ENCODE peak calls at places on chromosomes 6 and 20, in ten cellular contexts. One of them, this sample, is unnamed.

GRCh38 chr6:156957931-156958547 is 180.9 kb downstream of the ARID1B start:
- DNase-seq in breast epithelium: no peak
- DNase-seq in GM20000: no peak
- DNase-seq in HFFc6: no peak
- DNase-seq in GM12878: no peak
- DNase-seq in body of pancreas: no peak
- DNase-seq in OCI-LY7: no peak
- DNase-seq in heart right ventricle: no peak
- DNase-seq in astrocyte: no peak
- DNase-seq in CD4-positive, alpha-beta T cell: no peak
- DNase-seq in this sample: no peak

GRCh38 chr20:19932170-19932667 is 84.9 kb upstream of the NAA20 start:
- DNase-seq in breast epithelium: no peak
- DNase-seq in GM20000: no peak
- DNase-seq in HFFc6: peak; percentile 81
- DNase-seq in GM12878: no peak
- DNase-seq in body of pancreas: no peak
- DNase-seq in OCI-LY7: no peak
- DNase-seq in heart right ventricle: peak; percentile 71
- DNase-seq in astrocyte: peak; percentile 90
- DNase-seq in CD4-positive, alpha-beta T cell: no peak
- DNase-seq in this sample: no peak

GRCh38 chr20:6866741-6867140 is 99.3 kb downstream of the BMP2 start:
- DNase-seq in breast epithelium: no peak
- DNase-seq in GM20000: no peak
- DNase-seq in HFFc6: no peak
- DNase-seq in GM12878: no peak
- DNase-seq in body of pancreas: no peak
- DNase-seq in OCI-LY7: no peak
- DNase-seq in heart right ventricle: no peak
- DNase-seq in astrocyte: peak; percentile 6
- DNase-seq in CD4-positive, alpha-beta T cell: no peak
- DNase-seq in this sample: no peak

GRCh38 chr20:77231-77630 is 10.2 kb upstream of the DEFB125 start:
- DNase-seq in breast epithelium: no peak
- DNase-seq in GM20000: no peak
- DNase-seq in HFFc6: no peak
- DNase-seq in GM12878: no peak
- DNase-seq in body of pancreas: no peak
- DNase-seq in OCI-LY7: no peak
- DNase-seq in heart right ventricle: no peak
- DNase-seq in astrocyte: no peak
- DNase-seq in CD4-positive, alpha-beta T cell: no peak
- DNase-seq in this sample: no peak

GRCh38 chr6:128990915-128991314 is 108.0 kb downstream of the LAMA2 start:
- DNase-seq in breast epithelium: no peak
- DNase-seq in GM20000: no peak
- DNase-seq in HFFc6: no peak
- DNase-seq in GM12878: no peak
- DNase-seq in body of pancreas: no peak
- DNase-seq in OCI-LY7: no peak
- DNase-seq in heart right ventricle: no peak
- DNase-seq in astrocyte: no peak
- DNase-seq in CD4-positive, alpha-beta T cell: no peak
- DNase-seq in this sample: no peak

GRCh38 chr6:154548130-154548830 is 37.8 kb upstream of the CNKSR3 start:
- DNase-seq in breast epithelium: peak; percentile 30
- DNase-seq in GM20000: no peak
- DNase-seq in HFFc6: no peak
- DNase-seq in GM12878: no peak
- DNase-seq in body of pancreas: peak; percentile 66
- DNase-seq in OCI-LY7: no peak
- DNase-seq in heart right ventricle: peak; percentile 25
- DNase-seq in astrocyte: peak; percentile 71
- DNase-seq in CD4-positive, alpha-beta T cell: no peak
- DNase-seq in this sample: no peak

GRCh38 chr6:40163924-40164323 is 229.7 kb upstream of the MOCS1 start:
- DNase-seq in breast epithelium: no peak
- DNase-seq in GM20000: no peak
- DNase-seq in HFFc6: no peak
- DNase-seq in GM12878: no peak
- DNase-seq in body of pancreas: no peak
- DNase-seq in OCI-LY7: no peak
- DNase-seq in heart right ventricle: no peak
- DNase-seq in astrocyte: no peak
- DNase-seq in CD4-positive, alpha-beta T cell: no peak
- DNase-seq in this sample: no peak

GRCh38 chr6:95231416-95231815 is 345.9 kb upstream of the MANEA start:
- DNase-seq in breast epithelium: no peak
- DNase-seq in GM20000: no peak
- DNase-seq in HFFc6: no peak
- DNase-seq in GM12878: no peak
- DNase-seq in body of pancreas: no peak
- DNase-seq in OCI-LY7: no peak
- DNase-seq in heart right ventricle: no peak
- DNase-seq in astrocyte: peak; percentile 0
- DNase-seq in CD4-positive, alpha-beta T cell: no peak
- DNase-seq in this sample: no peak

GRCh38 chr6:140281236-140281635 is 906.8 kb upstream of the CITED2 start:
- DNase-seq in breast epithelium: no peak
- DNase-seq in GM20000: no peak
- DNase-seq in HFFc6: no peak
- DNase-seq in GM12878: no peak
- DNase-seq in body of pancreas: no peak
- DNase-seq in OCI-LY7: no peak
- DNase-seq in heart right ventricle: no peak
- DNase-seq in astrocyte: peak; percentile 37
- DNase-seq in CD4-positive, alpha-beta T cell: no peak
- DNase-seq in this sample: no peak

GRCh38 chr20:21027569-21027968 is 78.6 kb downstream of the LINC00237 start:
- DNase-seq in breast epithelium: no peak
- DNase-seq in GM20000: no peak
- DNase-seq in HFFc6: peak; percentile 4
- DNase-seq in GM12878: no peak
- DNase-seq in body of pancreas: no peak
- DNase-seq in OCI-LY7: no peak
- DNase-seq in heart right ventricle: no peak
- DNase-seq in astrocyte: no peak
- DNase-seq in CD4-positive, alpha-beta T cell: no peak
- DNase-seq in this sample: no peak

GRCh38 chr6:84847349-84848160 is 83.2 kb upstream of the TBX18 start:
- DNase-seq in breast epithelium: no peak
- DNase-seq in GM20000: no peak
- DNase-seq in HFFc6: peak; percentile 0
- DNase-seq in GM12878: no peak
- DNase-seq in body of pancreas: no peak
- DNase-seq in OCI-LY7: no peak
- DNase-seq in heart right ventricle: no peak
- DNase-seq in astrocyte: peak; percentile 7
- DNase-seq in CD4-positive, alpha-beta T cell: no peak
- DNase-seq in this sample: no peak

GRCh38 chr6:31768717-31769257 is 6.3 kb downstream of the SAPCD1 start:
- DNase-seq in breast epithelium: no peak
- DNase-seq in GM20000: no peak
- DNase-seq in HFFc6: no peak
- DNase-seq in GM12878: no peak
- DNase-seq in body of pancreas: no peak
- DNase-seq in OCI-LY7: no peak
- DNase-seq in heart right ventricle: no peak
- DNase-seq in astrocyte: no peak
- DNase-seq in CD4-positive, alpha-beta T cell: no peak
- DNase-seq in this sample: no peak

GRCh38 chr20:49659096-49659495 is 54.6 kb downstream of the B4GALT5 start:
- DNase-seq in breast epithelium: no peak
- DNase-seq in GM20000: no peak
- DNase-seq in HFFc6: no peak
- DNase-seq in GM12878: no peak
- DNase-seq in body of pancreas: no peak
- DNase-seq in OCI-LY7: no peak
- DNase-seq in heart right ventricle: no peak
- DNase-seq in astrocyte: no peak
- DNase-seq in CD4-positive, alpha-beta T cell: no peak
- DNase-seq in this sample: no peak

DNA sequence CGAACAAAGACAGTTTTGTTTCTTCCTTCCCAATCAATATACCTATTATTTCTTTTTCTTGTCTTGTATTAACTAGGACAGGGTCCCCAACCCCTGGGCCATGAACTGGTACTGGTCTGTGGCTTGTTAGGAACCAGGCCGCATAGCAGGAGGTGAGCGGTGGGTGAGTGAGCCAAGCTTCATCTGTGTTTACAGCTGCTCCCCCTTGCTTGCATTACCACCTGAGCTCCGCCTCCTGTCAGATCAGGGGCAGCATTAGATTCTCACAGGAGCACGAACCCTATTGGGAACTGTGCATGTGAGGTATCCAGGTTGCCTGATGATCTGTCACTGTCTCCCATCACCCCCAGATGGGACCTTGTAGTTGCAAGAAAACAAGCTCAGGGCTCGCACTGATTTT is 151.9 kb downstream of the CDKAL1 start:
- DNase-seq in breast epithelium: no peak
- DNase-seq in GM20000: no peak
- DNase-seq in HFFc6: no peak
- DNase-seq in GM12878: no peak
- DNase-seq in body of pancreas: no peak
- DNase-seq in OCI-LY7: no peak
- DNase-seq in heart right ventricle: no peak
- DNase-seq in astrocyte: no peak
- DNase-seq in CD4-positive, alpha-beta T cell: no peak
- DNase-seq in this sample: no peak
- TF ChIP-seq CTCF in breast epithelium: no peak
- TF ChIP-seq CTCF in GM20000: no peak
- TF ChIP-seq CTCF in HFFc6: no peak
- TF ChIP-seq CTCF in GM12878: no peak
- TF ChIP-seq CTCF in body of pancreas: no peak
- TF ChIP-seq CTCF in OCI-LY7: peak; percentile 10
- TF ChIP-seq CTCF in heart right ventricle: no peak
- TF ChIP-seq CTCF in astrocyte: no peak
- TF ChIP-seq CTCF in CD4-positive, alpha-beta T cell: no peak
- TF ChIP-seq CTCF in this sample: no peak

GRCh38 chr20:11031300-11031699 is 357.5 kb upstream of the JAG1 start:
- DNase-seq in breast epithelium: no peak
- DNase-seq in GM20000: no peak
- DNase-seq in HFFc6: no peak
- DNase-seq in GM12878: no peak
- DNase-seq in body of pancreas: no peak
- DNase-seq in OCI-LY7: no peak
- DNase-seq in heart right ventricle: no peak
- DNase-seq in astrocyte: no peak
- DNase-seq in CD4-positive, alpha-beta T cell: no peak
- DNase-seq in this sample: no peak

GRCh38 chr20:11034025-11034424 is 360.2 kb upstream of the JAG1 start:
- DNase-seq in breast epithelium: no peak
- DNase-seq in GM20000: no peak
- DNase-seq in HFFc6: no peak
- DNase-seq in GM12878: no peak
- DNase-seq in body of pancreas: no peak
- DNase-seq in OCI-LY7: no peak
- DNase-seq in heart right ventricle: no peak
- DNase-seq in astrocyte: no peak
- DNase-seq in CD4-positive, alpha-beta T cell: no peak
- DNase-seq in this sample: no peak

GRCh38 chr20:11035211-11035610 is 361.4 kb upstream of the JAG1 start:
- DNase-seq in breast epithelium: no peak
- DNase-seq in GM20000: no peak
- DNase-seq in HFFc6: no peak
- DNase-seq in GM12878: no peak
- DNase-seq in body of pancreas: no peak
- DNase-seq in OCI-LY7: no peak
- DNase-seq in heart right ventricle: no peak
- DNase-seq in astrocyte: peak; percentile 2
- DNase-seq in CD4-positive, alpha-beta T cell: no peak
- DNase-seq in this sample: no peak

GRCh38 chr20:11030351-11030750 is 356.6 kb upstream of the JAG1 start:
- DNase-seq in breast epithelium: no peak
- DNase-seq in GM20000: no peak
- DNase-seq in HFFc6: no peak
- DNase-seq in GM12878: no peak
- DNase-seq in body of pancreas: no peak
- DNase-seq in OCI-LY7: no peak
- DNase-seq in heart right ventricle: no peak
- DNase-seq in astrocyte: no peak
- DNase-seq in CD4-positive, alpha-beta T cell: no peak
- DNase-seq in this sample: no peak

GRCh38 chr20:11032611-11033010 is 358.8 kb upstream of the JAG1 start:
- DNase-seq in breast epithelium: no peak
- DNase-seq in GM20000: no peak
- DNase-seq in HFFc6: no peak
- DNase-seq in GM12878: no peak
- DNase-seq in body of pancreas: no peak
- DNase-seq in OCI-LY7: no peak
- DNase-seq in heart right ventricle: no peak
- DNase-seq in astrocyte: no peak
- DNase-seq in CD4-positive, alpha-beta T cell: no peak
- DNase-seq in this sample: no peak
- TF ChIP-seq CTCF in breast epithelium: no peak
- TF ChIP-seq CTCF in GM20000: no peak
- TF ChIP-seq CTCF in HFFc6: no peak
- TF ChIP-seq CTCF in GM12878: no peak
- TF ChIP-seq CTCF in body of pancreas: no peak
- TF ChIP-seq CTCF in OCI-LY7: no peak
- TF ChIP-seq CTCF in heart right ventricle: no peak
- TF ChIP-seq CTCF in astrocyte: no peak
- TF ChIP-seq CTCF in CD4-positive, alpha-beta T cell: no peak
- TF ChIP-seq CTCF in this sample: no peak

GRCh38 chr6:132298344-132298949 is 102.8 kb downstream of the MOXD1 start:
- DNase-seq in breast epithelium: no peak
- DNase-seq in GM20000: peak; percentile 29
- DNase-seq in HFFc6: peak; percentile 31
- DNase-seq in GM12878: no peak
- DNase-seq in body of pancreas: peak; percentile 21
- DNase-seq in OCI-LY7: peak; percentile 80
- DNase-seq in heart right ventricle: peak; percentile 16
- DNase-seq in astrocyte: peak; percentile 16
- DNase-seq in CD4-positive, alpha-beta T cell: no peak
- DNase-seq in this sample: peak; percentile 17

GRCh38 chr6:132304891-132305305 is 96.4 kb downstream of the MOXD1 start:
- DNase-seq in breast epithelium: no peak
- DNase-seq in GM20000: no peak
- DNase-seq in HFFc6: no peak
- DNase-seq in GM12878: no peak
- DNase-seq in body of pancreas: peak; percentile 11
- DNase-seq in OCI-LY7: no peak
- DNase-seq in heart right ventricle: no peak
- DNase-seq in astrocyte: no peak
- DNase-seq in CD4-positive, alpha-beta T cell: no peak
- DNase-seq in this sample: no peak

GRCh38 chr6:132300323-132300949 is 100.8 kb downstream of the MOXD1 start:
- DNase-seq in breast epithelium: no peak
- DNase-seq in GM20000: peak; percentile 25
- DNase-seq in HFFc6: peak; percentile 54
- DNase-seq in GM12878: no peak
- DNase-seq in body of pancreas: peak; percentile 26
- DNase-seq in OCI-LY7: peak; percentile 82
- DNase-seq in heart right ventricle: peak; percentile 22
- DNase-seq in astrocyte: peak; percentile 17
- DNase-seq in CD4-positive, alpha-beta T cell: no peak
- DNase-seq in this sample: peak; percentile 18
- TF ChIP-seq CTCF in breast epithelium: peak; percentile 15
- TF ChIP-seq CTCF in GM20000: peak; percentile 16
- TF ChIP-seq CTCF in HFFc6: peak; percentile 87
- TF ChIP-seq CTCF in GM12878: peak; percentile 69
- TF ChIP-seq CTCF in body of pancreas: no peak
- TF ChIP-seq CTCF in OCI-LY7: peak; percentile 97
- TF ChIP-seq CTCF in heart right ventricle: peak; percentile 62
- TF ChIP-seq CTCF in astrocyte: peak; percentile 72
- TF ChIP-seq CTCF in CD4-positive, alpha-beta T cell: no peak
- TF ChIP-seq CTCF in this sample: peak; percentile 57

GRCh38 chr20:46544576-46544975 is 5.9 kb downstream of the OCSTAMP start:
- DNase-seq in breast epithelium: no peak
- DNase-seq in GM20000: no peak
- DNase-seq in HFFc6: no peak
- DNase-seq in GM12878: no peak
- DNase-seq in body of pancreas: no peak
- DNase-seq in OCI-LY7: no peak
- DNase-seq in heart right ventricle: no peak
- DNase-seq in astrocyte: no peak
- DNase-seq in CD4-positive, alpha-beta T cell: no peak
- DNase-seq in this sample: no peak
- TF ChIP-seq CTCF in breast epithelium: no peak
- TF ChIP-seq CTCF in GM20000: peak; percentile 24
- TF ChIP-seq CTCF in HFFc6: no peak
- TF ChIP-seq CTCF in GM12878: peak; percentile 30
- TF ChIP-seq CTCF in body of pancreas: no peak
- TF ChIP-seq CTCF in OCI-LY7: peak; percentile 24
- TF ChIP-seq CTCF in heart right ventricle: no peak
- TF ChIP-seq CTCF in astrocyte: no peak
- TF ChIP-seq CTCF in CD4-positive, alpha-beta T cell: no peak
- TF ChIP-seq CTCF in this sample: peak; percentile 56

This sample was measured in GM10248.